ENCODE peak calls at places on chromosomes 5 and 9, in six cellular contexts. L is iPS DF 19.7, F is astrocyte of the spinal cord, S is posterior vena cava, Z is GM04504, X is lower lobe of right lung. W is an unnamed sample.
A peak's percentile ranks its signal among the peaks of the same experiment; 100 is the strongest.

GRCh38 chr5:146205499-146206202 is 2.2 kb downstream of the RBM27 start:
- DNase-seq in F (no peak), L (no peak), S (no peak), Z (no peak), X (no peak), W (no peak)

GRCh38 chr5:33261305-33261704 is 179.5 kb upstream of the TARS1 start:
- DNase-seq in S (no peak), F (peak; percentile 79), L (no peak), X (no peak), Z (no peak), W (peak; percentile 67)

GRCh38 chr5:180111273-180111695 is 39.7 kb upstream of the RNF130 start:
- DNase-seq in Z (no peak), F (no peak), S (peak; percentile 40), X (no peak), L (no peak), W (no peak)

GRCh38 chr9:89675403-89675771 is 70.6 kb downstream of the GADD45G start:
- DNase-seq in L (no peak), F (no peak), Z (no peak), X (no peak), S (no peak), W (no peak)

GRCh38 chr5:72543811-72544210 is 36.6 kb upstream of the ZNF366 start:
- DNase-seq in Z (no peak), S (no peak), X (no peak), F (no peak), L (no peak), W (no peak)

GRCh38 chr9:35859310-35859994 is 10.7 kb downstream of the OR13J1 start:
- DNase-seq in S (peak; percentile 79), F (no peak), L (no peak), X (no peak), Z (no peak), W (no peak)

GRCh38 chr5:53431665-53432064 is 48.8 kb upstream of the FST start:
- DNase-seq in X (no peak), F (no peak), Z (no peak), L (no peak), S (no peak), W (peak; percentile 60)

GRCh38 chr5:126525630-126526245 is 69.3 kb downstream of the ALDH7A1 start:
- DNase-seq in L (peak; percentile 30), S (peak; percentile 89), F (peak; percentile 45), X (peak; percentile 61), Z (no peak), W (no peak)

GRCh38 chr5:154117930-154118329 is 72.6 kb upstream of the GALNT10 start:
- DNase-seq in S (no peak), F (no peak), L (no peak), Z (no peak), X (no peak), W (no peak)

GRCh38 chr5:56060276-56061110 is 65.7 kb upstream of the IL6ST start:
- DNase-seq in S (no peak), L (no peak), F (no peak), X (no peak), Z (no peak), W (no peak)